ENCODE peak calls at places on chromosomes 5 and 9, in seven cellular contexts. W is heart left ventricle; R is ovary; H is AML-193; V is effector memory CD8-positive, alpha-beta T cell; Z is activated T-helper 1 cell treated with anti-CD3 and anti-CD28 coated beads, Interleukin-2, amount 50 U/mL, for 16 hours; Q is left ventricle myocardium inferior. N is an unnamed sample.

GRCh38 chr5:179588166-179588565 is 35.3 kb downstream of the HNRNPH1 start:
- DNase-seq in W (no peak), H (no peak), V (no peak), R (no peak), Z (no peak), Q (no peak), N (no peak)

GRCh38 chr9:126842977-126843799 is 17.3 kb upstream of the ZBTB34 start:
- DNase-seq in W (no peak), Z (no peak), Q (no peak), V (no peak), H (no peak), R (no peak), N (no peak)

GRCh38 chr5:59422026-59422941 is 471.2 kb downstream of the PDE4D start:
- DNase-seq in Q (no peak), R (no peak), W (no peak), H (no peak), Z (no peak), V (no peak), N (no peak)

GRCh38 chr9:6785682-6786081 is 27.9 kb downstream of the KDM4C start:
- DNase-seq in Q (no peak), R (no peak), W (no peak), Z (no peak), V (no peak), H (no peak), N (no peak)

GRCh38 chr9:110092792-110093191 is 115.2 kb downstream of the C9orf152 start:
- DNase-seq in R (no peak), W (no peak), Q (no peak), V (no peak), Z (no peak), H (no peak), N (no peak)

GRCh38 chr9:96232539-96233241 is 69.3 kb downstream of the HSD17B3 start:
- DNase-seq in V (peak), H (no peak), W (peak), Z (no peak), R (peak), Q (peak), N (peak)

GRCh38 chr5:107743357-107744000 is 72.7 kb upstream of the EFNA5 start:
- DNase-seq in V (no peak), H (no peak), Q (no peak), W (no peak), Z (no peak), R (no peak), N (peak)

GRCh38 chr9:83596899-83597504 is 25.9 kb upstream of the IDNK start:
- DNase-seq in R (peak), Z (no peak), H (peak), Q (no peak), V (peak), W (no peak), N (peak)

GRCh38 chr9:76887003-76887821 is 18.7 kb downstream of the PRUNE2 start:
- DNase-seq in Z (no peak), Q (no peak), H (no peak), W (no peak), R (no peak), V (no peak), N (no peak)

GRCh38 chr9:87682085-87682484 is 43.8 kb upstream of the CTSL start:
- DNase-seq in H (no peak), R (no peak), Q (no peak), Z (no peak), W (no peak), V (no peak), N (no peak)

GRCh38 chr9:130837002-130837511 is 2.0 kb downstream of the ABL1 start:
- DNase-seq in R (no peak), H (no peak), V (no peak), Z (no peak), W (no peak), Q (no peak), N (no peak)

GRCh38 chr9:129270205-129270604 is 92.1 kb upstream of the IER5L start:
- DNase-seq in V (peak), H (no peak), W (no peak), Q (peak), Z (no peak), R (no peak), N (no peak)

GRCh38 chr5:166562246-166562645 is 1729.2 kb upstream of the WWC1 start:
- DNase-seq in R (no peak), H (peak), V (no peak), W (no peak), Z (no peak), Q (no peak), N (no peak)

GRCh38 chr5:29853711-29854110 is 1339.8 kb upstream of the CDH6 start:
- DNase-seq in Q (no peak), W (no peak), V (no peak), R (no peak), H (no peak), Z (no peak), N (no peak)

GRCh38 chr9:21966140-21966851 is 27.9 kb downstream of the CDKN2A start:
- DNase-seq in V (no peak), H (no peak), W (no peak), Q (no peak), R (no peak), Z (no peak), N (no peak)